ENCODE peak calls at places on chromosomes 12 and 14, in four cellular contexts. E, P, K and F are unnamed samples.

GRCh38 chr12:110179291-110179690 is 55.1 kb downstream of the IFT81 start:
- DNase-seq in E (peak), P (no peak), K (peak), F (no peak)

GRCh38 chr14:63051301-63051700 is 6.0 kb upstream of the KCNH5 start:
- DNase-seq in K (no peak), P (no peak), E (peak), F (no peak)

GRCh38 chr12:122909442-122910288 is 13.7 kb upstream of the VPS37B start:
- DNase-seq in P (no peak), K (no peak), E (peak), F (no peak)

GRCh38 chr14:92362781-92363235 is 39.8 kb downstream of the SLC24A4 start:
- DNase-seq in K (peak), P (no peak), E (peak), F (no peak)

GRCh38 chr12:54028324-54029201 is at the start of gene HOXC6:
- DNase-seq in K (no peak), E (peak), P (no peak), F (no peak)

GRCh38 chr14:72828604-72829003 is 65.3 kb downstream of the DPF3 start:
- DNase-seq in E (no peak), P (no peak), K (no peak), F (no peak)

GRCh38 chr12:1173806-1174617 is 183.0 kb downstream of the ERC1 start:
- DNase-seq in P (no peak), E (no peak), K (no peak), F (no peak)

GRCh38 chr14:26595922-26596721 is 1.7 kb downstream of the NOVA1 start:
- DNase-seq in K (no peak), E (no peak), P (no peak), F (peak)

GRCh38 chr14:68137704-68138619 is 318.4 kb downstream of the RAD51B start:
- DNase-seq in E (peak), P (peak), K (peak), F (peak)

GRCh38 chr14:102688290-102688689 is 89.0 kb upstream of the TRAF3 start:
- DNase-seq in K (no peak), E (peak), P (no peak), F (no peak)

GRCh38 chr14:92144708-92145107 is 22.9 kb downstream of the CPSF2 start:
- DNase-seq in P (no peak), E (no peak), K (peak), F (no peak)

GRCh38 chr12:39723831-39724230 is 104.2 kb upstream of the ABCD2 start:
- DNase-seq in E (peak), K (no peak), P (no peak), F (peak)

GRCh38 chr14:21541413-21542074 is 15.4 kb upstream of the SALL2 start:
- DNase-seq in E (no peak), P (no peak), K (no peak), F (peak)

GRCh38 chr12:11730299-11731041 is 81.0 kb downstream of the ETV6 start:
- DNase-seq in K (no peak), P (no peak), E (no peak), F (no peak)
- H4K8ac ChIP-seq in K (peak), P (no peak), E (no peak), F (no peak)

GRCh38 chr12:171276-171675 is 42.7 kb downstream of the SLC6A12 start:
- DNase-seq in P (no peak), K (no peak), E (no peak), F (no peak)

GRCh38 chr12:168201-168600 is 45.8 kb downstream of the SLC6A12 start:
- DNase-seq in E (no peak), P (no peak), K (no peak), F (no peak)

GRCh38 chr12:169528-170360 is 44.2 kb downstream of the SLC6A12 start:
- DNase-seq in E (no peak), K (no peak), P (no peak), F (peak)

GRCh38 chr12:170361-171225 is 43.4 kb downstream of the SLC6A12 start:
- DNase-seq in K (no peak), E (no peak), P (no peak), F (no peak)

DNA sequence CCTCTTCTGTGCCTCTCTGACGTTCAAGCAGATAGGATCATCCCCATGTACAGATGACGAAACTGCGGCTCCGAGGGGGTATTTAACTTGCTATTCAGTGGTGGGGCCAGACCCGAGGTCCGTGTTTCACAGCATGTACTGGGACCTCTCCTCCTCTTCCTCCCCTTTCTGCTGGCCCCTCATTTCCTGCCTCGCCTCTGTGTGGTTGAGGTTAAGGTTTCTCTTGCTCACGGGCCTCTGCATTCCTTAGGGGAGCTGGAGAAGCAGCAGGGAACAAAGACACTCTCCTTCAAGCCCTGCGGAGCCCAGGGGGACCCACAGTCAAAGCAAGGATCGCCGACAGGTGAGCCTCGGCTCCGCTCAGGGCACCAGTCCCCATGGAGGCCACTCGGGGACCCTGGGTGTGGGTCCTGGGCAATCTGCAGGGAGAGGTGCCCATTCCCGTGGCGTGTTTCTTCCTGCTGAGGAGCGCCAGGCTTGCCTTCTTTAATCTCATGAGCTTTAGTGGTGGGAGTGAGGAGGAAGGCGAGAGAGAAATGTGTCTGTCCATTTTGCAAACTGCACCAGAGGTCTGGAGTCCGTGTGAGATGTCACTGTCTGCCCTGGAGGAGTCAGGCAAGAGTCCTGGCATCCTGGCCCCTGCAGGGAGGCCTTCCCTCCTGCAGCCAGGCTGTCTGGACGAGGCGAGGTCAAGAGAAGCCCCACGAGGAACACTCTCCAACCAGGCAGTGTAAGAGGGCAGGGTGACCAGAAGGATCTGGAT is 45.0 kb downstream of the SLC6A12 start:
- DNase-seq in P (no peak), K (peak), E (no peak), F (peak)
- H4K8ac ChIP-seq in P (no peak), K (no peak), E (no peak), F (no peak)

GRCh38 chr14:52268191-52269061 is 928 bp downstream of the PTGDR start:
- DNase-seq in K (peak), E (no peak), P (no peak), F (peak)

GRCh38 chr14:52275372-52275771 is 7.9 kb downstream of the PTGDR start:
- DNase-seq in K (no peak), P (no peak), E (no peak), F (no peak)

GRCh38 chr14:52269100-52269499 is 1.6 kb downstream of the PTGDR start:
- DNase-seq in P (no peak), K (no peak), E (no peak), F (peak)

GRCh38 chr14:52271538-52271937 is 4.0 kb downstream of the PTGDR start:
- DNase-seq in E (no peak), K (no peak), P (no peak), F (no peak)

GRCh38 chr14:52272375-52272774 is 4.9 kb downstream of the PTGDR start:
- DNase-seq in P (no peak), K (peak), E (no peak), F (peak)
- H4K8ac ChIP-seq in P (no peak), K (no peak), E (no peak), F (no peak)

GRCh38 chr12:48119078-48119833 is at the start of gene PFKM:
- DNase-seq in K (peak), E (peak), P (peak), F (peak)

GRCh38 chr12:48119834-48120195 is 651 bp downstream of the PFKM start:
- DNase-seq in E (no peak), P (no peak), K (peak), F (no peak)

GRCh38 chr12:48121522-48121921 is 2.4 kb downstream of the PFKM start:
- DNase-seq in E (no peak), K (no peak), P (no peak), F (no peak)

GRCh38 chr12:48115957-48116356 is 3.2 kb upstream of the PFKM start:
- DNase-seq in P (no peak), E (no peak), K (no peak), F (no peak)

GRCh38 chr12:48118491-48118890 is 673 bp upstream of the PFKM start:
- DNase-seq in P (no peak), K (no peak), E (no peak), F (peak)
- H4K8ac ChIP-seq in P (no peak), K (peak), E (no peak), F (no peak)